ENCODE peak calls at places on chromosomes 6 and 20, in nine cellular contexts. One of them, this sample, is unnamed.

GRCh38 chr20:8248051-8248450 is 116.0 kb downstream of the PLCB1 start:
- DNase-seq in effector memory CD4-positive, alpha-beta T cell: no peak
- DNase-seq in GM23248: no peak
- DNase-seq in Karpas-422: no peak
- DNase-seq in right atrium auricular region: no peak
- DNase-seq in bronchial epithelial cell: no peak
- DNase-seq in IMR-90: no peak
- DNase-seq in tibial artery: no peak
- DNase-seq in cardiac muscle cell: no peak
- DNase-seq in this sample: no peak

GRCh38 chr20:33162753-33163152 is 5.2 kb upstream of the BPIFA2 start:
- DNase-seq in effector memory CD4-positive, alpha-beta T cell: no peak
- DNase-seq in GM23248: no peak
- DNase-seq in Karpas-422: peak
- DNase-seq in right atrium auricular region: peak
- DNase-seq in bronchial epithelial cell: no peak
- DNase-seq in IMR-90: no peak
- DNase-seq in tibial artery: no peak
- DNase-seq in cardiac muscle cell: no peak
- DNase-seq in this sample: no peak

GRCh38 chr20:32626859-32627636 is 41.9 kb upstream of the NOL4L start:
- DNase-seq in effector memory CD4-positive, alpha-beta T cell: no peak
- DNase-seq in GM23248: peak
- DNase-seq in Karpas-422: peak
- DNase-seq in right atrium auricular region: no peak
- DNase-seq in bronchial epithelial cell: no peak
- DNase-seq in IMR-90: no peak
- DNase-seq in tibial artery: no peak
- DNase-seq in cardiac muscle cell: no peak
- DNase-seq in this sample: no peak

GRCh38 chr6:18058429-18058828 is 64.0 kb downstream of the NHLRC1 start:
- DNase-seq in effector memory CD4-positive, alpha-beta T cell: no peak
- DNase-seq in GM23248: no peak
- DNase-seq in Karpas-422: no peak
- DNase-seq in right atrium auricular region: no peak
- DNase-seq in bronchial epithelial cell: no peak
- DNase-seq in IMR-90: no peak
- DNase-seq in tibial artery: no peak
- DNase-seq in cardiac muscle cell: no peak
- DNase-seq in this sample: no peak

GRCh38 chr6:95786802-95787201 is 209.5 kb downstream of the MANEA start:
- DNase-seq in effector memory CD4-positive, alpha-beta T cell: no peak
- DNase-seq in GM23248: no peak
- DNase-seq in Karpas-422: no peak
- DNase-seq in right atrium auricular region: no peak
- DNase-seq in bronchial epithelial cell: no peak
- DNase-seq in IMR-90: no peak
- DNase-seq in tibial artery: no peak
- DNase-seq in cardiac muscle cell: no peak
- DNase-seq in this sample: no peak

GRCh38 chr6:135002974-135003703 is 51.5 kb downstream of the HBS1L start:
- DNase-seq in effector memory CD4-positive, alpha-beta T cell: no peak
- DNase-seq in GM23248: no peak
- DNase-seq in Karpas-422: no peak
- DNase-seq in right atrium auricular region: no peak
- DNase-seq in bronchial epithelial cell: no peak
- DNase-seq in IMR-90: no peak
- DNase-seq in tibial artery: no peak
- DNase-seq in cardiac muscle cell: peak
- DNase-seq in this sample: peak

GRCh38 chr20:44733341-44734069 is 12.2 kb upstream of the KCNK15 start:
- DNase-seq in effector memory CD4-positive, alpha-beta T cell: peak
- DNase-seq in GM23248: peak
- DNase-seq in Karpas-422: peak
- DNase-seq in right atrium auricular region: peak
- DNase-seq in bronchial epithelial cell: peak
- DNase-seq in IMR-90: peak
- DNase-seq in tibial artery: peak
- DNase-seq in cardiac muscle cell: peak
- DNase-seq in this sample: peak

GRCh38 chr6:167079853-167080297 is 43.0 kb upstream of the CCR6 start:
- DNase-seq in effector memory CD4-positive, alpha-beta T cell: peak
- DNase-seq in GM23248: no peak
- DNase-seq in Karpas-422: peak
- DNase-seq in right atrium auricular region: no peak
- DNase-seq in bronchial epithelial cell: no peak
- DNase-seq in IMR-90: no peak
- DNase-seq in tibial artery: no peak
- DNase-seq in cardiac muscle cell: no peak
- DNase-seq in this sample: peak

GRCh38 chr6:32852018-32852843 is 1.3 kb downstream of the TAP1 start:
- DNase-seq in effector memory CD4-positive, alpha-beta T cell: no peak
- DNase-seq in GM23248: peak
- DNase-seq in Karpas-422: peak
- DNase-seq in right atrium auricular region: peak
- DNase-seq in bronchial epithelial cell: no peak
- DNase-seq in IMR-90: no peak
- DNase-seq in tibial artery: peak
- DNase-seq in cardiac muscle cell: no peak
- DNase-seq in this sample: no peak

GRCh38 chr6:46876126-46876525 is 45.6 kb downstream of the ADGRF5 start:
- DNase-seq in effector memory CD4-positive, alpha-beta T cell: no peak
- DNase-seq in GM23248: peak
- DNase-seq in Karpas-422: no peak
- DNase-seq in right atrium auricular region: no peak
- DNase-seq in bronchial epithelial cell: peak
- DNase-seq in IMR-90: no peak
- DNase-seq in tibial artery: no peak
- DNase-seq in cardiac muscle cell: no peak
- DNase-seq in this sample: no peak

GRCh38 chr20:32477594-32478512 is 107.3 kb downstream of the NOL4L start:
- DNase-seq in effector memory CD4-positive, alpha-beta T cell: no peak
- DNase-seq in GM23248: peak
- DNase-seq in Karpas-422: no peak
- DNase-seq in right atrium auricular region: no peak
- DNase-seq in bronchial epithelial cell: no peak
- DNase-seq in IMR-90: no peak
- DNase-seq in tibial artery: no peak
- DNase-seq in cardiac muscle cell: no peak
- DNase-seq in this sample: no peak

GRCh38 chr20:19492116-19492515 is 265.9 kb upstream of the RIN2 start:
- DNase-seq in effector memory CD4-positive, alpha-beta T cell: no peak
- DNase-seq in GM23248: no peak
- DNase-seq in Karpas-422: no peak
- DNase-seq in right atrium auricular region: no peak
- DNase-seq in bronchial epithelial cell: no peak
- DNase-seq in IMR-90: no peak
- DNase-seq in tibial artery: no peak
- DNase-seq in cardiac muscle cell: no peak
- DNase-seq in this sample: no peak

GRCh38 chr6:32194825-32195651 is 2.6 kb upstream of the GPSM3 start:
- DNase-seq in effector memory CD4-positive, alpha-beta T cell: no peak
- DNase-seq in GM23248: peak
- DNase-seq in Karpas-422: peak
- DNase-seq in right atrium auricular region: no peak
- DNase-seq in bronchial epithelial cell: peak
- DNase-seq in IMR-90: peak
- DNase-seq in tibial artery: no peak
- DNase-seq in cardiac muscle cell: peak
- DNase-seq in this sample: no peak

GRCh38 chr6:85516168-85516567 is 66.3 kb downstream of the NT5E start:
- DNase-seq in effector memory CD4-positive, alpha-beta T cell: no peak
- DNase-seq in GM23248: peak
- DNase-seq in Karpas-422: no peak
- DNase-seq in right atrium auricular region: no peak
- DNase-seq in bronchial epithelial cell: peak
- DNase-seq in IMR-90: peak
- DNase-seq in tibial artery: no peak
- DNase-seq in cardiac muscle cell: no peak
- DNase-seq in this sample: no peak

GRCh38 chr6:105301756-105302616 is 100.9 kb downstream of the PREP start:
- DNase-seq in effector memory CD4-positive, alpha-beta T cell: no peak
- DNase-seq in GM23248: peak
- DNase-seq in Karpas-422: no peak
- DNase-seq in right atrium auricular region: no peak
- DNase-seq in bronchial epithelial cell: no peak
- DNase-seq in IMR-90: no peak
- DNase-seq in tibial artery: no peak
- DNase-seq in cardiac muscle cell: no peak
- DNase-seq in this sample: no peak

GRCh38 chr20:60121903-60122302 is 163.7 kb downstream of the CDH26 start:
- DNase-seq in effector memory CD4-positive, alpha-beta T cell: no peak
- DNase-seq in GM23248: no peak
- DNase-seq in Karpas-422: no peak
- DNase-seq in right atrium auricular region: no peak
- DNase-seq in bronchial epithelial cell: no peak
- DNase-seq in IMR-90: no peak
- DNase-seq in tibial artery: no peak
- DNase-seq in cardiac muscle cell: no peak
- DNase-seq in this sample: no peak

GRCh38 chr6:159047896-159048685 is 3.3 kb upstream of the TAGAP start:
- DNase-seq in effector memory CD4-positive, alpha-beta T cell: no peak
- DNase-seq in GM23248: no peak
- DNase-seq in Karpas-422: no peak
- DNase-seq in right atrium auricular region: no peak
- DNase-seq in bronchial epithelial cell: no peak
- DNase-seq in IMR-90: no peak
- DNase-seq in tibial artery: no peak
- DNase-seq in cardiac muscle cell: no peak
- DNase-seq in this sample: no peak

GRCh38 chr6:28124350-28124970 is at the start of gene ZSCAN16:
- DNase-seq in effector memory CD4-positive, alpha-beta T cell: peak
- DNase-seq in GM23248: peak
- DNase-seq in Karpas-422: peak
- DNase-seq in right atrium auricular region: peak
- DNase-seq in bronchial epithelial cell: peak
- DNase-seq in IMR-90: peak
- DNase-seq in tibial artery: peak
- DNase-seq in cardiac muscle cell: peak
- DNase-seq in this sample: peak

GRCh38 chr6:28124971-28125353 is 553 bp downstream of the ZSCAN16 start:
- DNase-seq in effector memory CD4-positive, alpha-beta T cell: no peak
- DNase-seq in GM23248: no peak
- DNase-seq in Karpas-422: no peak
- DNase-seq in right atrium auricular region: no peak
- DNase-seq in bronchial epithelial cell: no peak
- DNase-seq in IMR-90: no peak
- DNase-seq in tibial artery: no peak
- DNase-seq in cardiac muscle cell: no peak
- DNase-seq in this sample: no peak

GRCh38 chr6:28125396-28125795 is 987 bp downstream of the ZSCAN16 start:
- DNase-seq in effector memory CD4-positive, alpha-beta T cell: no peak
- DNase-seq in GM23248: no peak
- DNase-seq in Karpas-422: no peak
- DNase-seq in right atrium auricular region: no peak
- DNase-seq in bronchial epithelial cell: no peak
- DNase-seq in IMR-90: no peak
- DNase-seq in tibial artery: no peak
- DNase-seq in cardiac muscle cell: no peak
- DNase-seq in this sample: no peak
- H3K4me3 ChIP-seq in effector memory CD4-positive, alpha-beta T cell: no peak
- H3K4me3 ChIP-seq in GM23248: peak
- H3K4me3 ChIP-seq in Karpas-422: peak
- H3K4me3 ChIP-seq in right atrium auricular region: no peak
- H3K4me3 ChIP-seq in bronchial epithelial cell: no peak
- H3K4me3 ChIP-seq in IMR-90: no peak
- H3K4me3 ChIP-seq in tibial artery: no peak
- H3K4me3 ChIP-seq in cardiac muscle cell: no peak
- H3K4me3 ChIP-seq in this sample: peak

GRCh38 chr20:41619360-41620115 is 1.4 kb upstream of the CHD6 start:
- DNase-seq in effector memory CD4-positive, alpha-beta T cell: no peak
- DNase-seq in GM23248: peak
- DNase-seq in Karpas-422: no peak
- DNase-seq in right atrium auricular region: no peak
- DNase-seq in bronchial epithelial cell: no peak
- DNase-seq in IMR-90: peak
- DNase-seq in tibial artery: no peak
- DNase-seq in cardiac muscle cell: no peak
- DNase-seq in this sample: no peak

GRCh38 chr20:41618807-41619294 is 674 bp upstream of the CHD6 start:
- DNase-seq in effector memory CD4-positive, alpha-beta T cell: no peak
- DNase-seq in GM23248: peak
- DNase-seq in Karpas-422: no peak
- DNase-seq in right atrium auricular region: peak
- DNase-seq in bronchial epithelial cell: no peak
- DNase-seq in IMR-90: no peak
- DNase-seq in tibial artery: no peak
- DNase-seq in cardiac muscle cell: no peak
- DNase-seq in this sample: no peak

GRCh38 chr20:41623625-41624024 is 5.4 kb upstream of the CHD6 start:
- DNase-seq in effector memory CD4-positive, alpha-beta T cell: no peak
- DNase-seq in GM23248: no peak
- DNase-seq in Karpas-422: no peak
- DNase-seq in right atrium auricular region: no peak
- DNase-seq in bronchial epithelial cell: no peak
- DNase-seq in IMR-90: no peak
- DNase-seq in tibial artery: no peak
- DNase-seq in cardiac muscle cell: no peak
- DNase-seq in this sample: no peak

GRCh38 chr20:41617931-41618806 is at the start of gene CHD6:
- DNase-seq in effector memory CD4-positive, alpha-beta T cell: peak
- DNase-seq in GM23248: peak
- DNase-seq in Karpas-422: peak
- DNase-seq in right atrium auricular region: peak
- DNase-seq in bronchial epithelial cell: peak
- DNase-seq in IMR-90: peak
- DNase-seq in tibial artery: peak
- DNase-seq in cardiac muscle cell: peak
- DNase-seq in this sample: peak

GRCh38 chr20:41622584-41622983 is 4.4 kb upstream of the CHD6 start:
- DNase-seq in effector memory CD4-positive, alpha-beta T cell: no peak
- DNase-seq in GM23248: no peak
- DNase-seq in Karpas-422: no peak
- DNase-seq in right atrium auricular region: no peak
- DNase-seq in bronchial epithelial cell: no peak
- DNase-seq in IMR-90: no peak
- DNase-seq in tibial artery: no peak
- DNase-seq in cardiac muscle cell: no peak
- DNase-seq in this sample: no peak
- H3K4me3 ChIP-seq in effector memory CD4-positive, alpha-beta T cell: no peak
- H3K4me3 ChIP-seq in GM23248: no peak
- H3K4me3 ChIP-seq in Karpas-422: no peak
- H3K4me3 ChIP-seq in right atrium auricular region: no peak
- H3K4me3 ChIP-seq in bronchial epithelial cell: no peak
- H3K4me3 ChIP-seq in IMR-90: no peak
- H3K4me3 ChIP-seq in tibial artery: no peak
- H3K4me3 ChIP-seq in cardiac muscle cell: no peak
- H3K4me3 ChIP-seq in this sample: no peak

GRCh38 chr6:84304881-84305280 is 77.4 kb upstream of the CEP162 start:
- DNase-seq in effector memory CD4-positive, alpha-beta T cell: no peak
- DNase-seq in GM23248: no peak
- DNase-seq in Karpas-422: no peak
- DNase-seq in right atrium auricular region: no peak
- DNase-seq in bronchial epithelial cell: no peak
- DNase-seq in IMR-90: no peak
- DNase-seq in tibial artery: no peak
- DNase-seq in cardiac muscle cell: no peak
- DNase-seq in this sample: no peak
- H3K4me3 ChIP-seq in effector memory CD4-positive, alpha-beta T cell: no peak
- H3K4me3 ChIP-seq in GM23248: no peak
- H3K4me3 ChIP-seq in Karpas-422: no peak
- H3K4me3 ChIP-seq in right atrium auricular region: no peak
- H3K4me3 ChIP-seq in bronchial epithelial cell: no peak
- H3K4me3 ChIP-seq in IMR-90: no peak
- H3K4me3 ChIP-seq in tibial artery: no peak
- H3K4me3 ChIP-seq in cardiac muscle cell: no peak
- H3K4me3 ChIP-seq in this sample: no peak

GRCh38 chr6:28585335-28585734 is 59.7 kb downstream of the GPX5 start:
- DNase-seq in effector memory CD4-positive, alpha-beta T cell: no peak
- DNase-seq in GM23248: peak
- DNase-seq in Karpas-422: peak
- DNase-seq in right atrium auricular region: no peak
- DNase-seq in bronchial epithelial cell: peak
- DNase-seq in IMR-90: peak
- DNase-seq in tibial artery: no peak
- DNase-seq in cardiac muscle cell: no peak
- DNase-seq in this sample: no peak
- H3K4me3 ChIP-seq in effector memory CD4-positive, alpha-beta T cell: no peak
- H3K4me3 ChIP-seq in GM23248: no peak
- H3K4me3 ChIP-seq in Karpas-422: no peak
- H3K4me3 ChIP-seq in right atrium auricular region: no peak
- H3K4me3 ChIP-seq in bronchial epithelial cell: no peak
- H3K4me3 ChIP-seq in IMR-90: no peak
- H3K4me3 ChIP-seq in tibial artery: no peak
- H3K4me3 ChIP-seq in cardiac muscle cell: peak
- H3K4me3 ChIP-seq in this sample: no peak